ENCODE peak calls at places on chromosomes 13 and 19, in four cellular contexts. One of them, this sample, is unnamed.

GRCh38 chr13:30725331-30726085 is 9.8 kb upstream of the ALOX5AP start:
- DNase-seq in amniotic epithelial cell: no peak
- DNase-seq in NCI-H1105 treated with DMSO at 0.1 percent for 48 hours: no peak
- DNase-seq in neural crest cell: no peak
- DNase-seq in this sample: no peak

GRCh38 chr19:17136617-17137016 is 61.0 kb downstream of the MYO9B start:
- DNase-seq in neural crest cell: no peak
- DNase-seq in amniotic epithelial cell: no peak
- DNase-seq in NCI-H1105 treated with DMSO at 0.1 percent for 48 hours: no peak
- DNase-seq in this sample: no peak

GRCh38 chr13:37640499-37640898 is 41.9 kb upstream of the POSTN start:
- DNase-seq in amniotic epithelial cell: peak; percentile 76
- DNase-seq in neural crest cell: no peak
- DNase-seq in NCI-H1105 treated with DMSO at 0.1 percent for 48 hours: peak; percentile 30
- DNase-seq in this sample: peak; percentile 57

GRCh38 chr19:49573451-49573850 is 6.9 kb downstream of the NOSIP start:
- DNase-seq in NCI-H1105 treated with DMSO at 0.1 percent for 48 hours: no peak
- DNase-seq in neural crest cell: no peak
- DNase-seq in amniotic epithelial cell: peak; percentile 48
- DNase-seq in this sample: no peak

GRCh38 chr13:90299238-90299637 is 1048.2 kb upstream of the MIR17HG start:
- DNase-seq in neural crest cell: no peak
- DNase-seq in amniotic epithelial cell: no peak
- DNase-seq in NCI-H1105 treated with DMSO at 0.1 percent for 48 hours: no peak
- DNase-seq in this sample: peak; percentile 5

GRCh38 chr13:33014291-33014690 is 1.9 kb upstream of the KL start:
- DNase-seq in neural crest cell: no peak
- DNase-seq in amniotic epithelial cell: no peak
- DNase-seq in NCI-H1105 treated with DMSO at 0.1 percent for 48 hours: no peak
- DNase-seq in this sample: no peak

GRCh38 chr19:43432866-43433673 is 18.4 kb downstream of the TEX101 start:
- DNase-seq in neural crest cell: peak; percentile 55
- DNase-seq in NCI-H1105 treated with DMSO at 0.1 percent for 48 hours: peak; percentile 28
- DNase-seq in amniotic epithelial cell: peak; percentile 42
- DNase-seq in this sample: peak; percentile 89

GRCh38 chr19:36113895-36114762 is 546 bp downstream of the POLR2I start:
- DNase-seq in neural crest cell: no peak
- DNase-seq in NCI-H1105 treated with DMSO at 0.1 percent for 48 hours: peak; percentile 50
- DNase-seq in amniotic epithelial cell: peak; percentile 25
- DNase-seq in this sample: peak; percentile 83